ENCODE peak calls at places on chromosome 11, in nine cellular contexts. D is iPS DF 6.9; J is naive thymus-derived CD8-positive, alpha-beta T cell; C is activated CD4-positive, alpha-beta T cell treated with anti-CD3 and anti-CD28 coated beads, Interleukin-2, amount 50 U/mL, for 4 hours; N is GM03348; A is epithelial cell of esophagus; E is ELF-1; R is KBM-7; O is RWPE1. V is an unnamed sample.

GRCh38 chr11:66371627-66372415 is at the start of gene SLC29A2:
- DNase-seq in D (peak), J (peak), C (peak), N (peak), A (peak), E (peak), R (peak), O (peak), V (peak)

GRCh38 chr11:96082002-96082899 is 158.3 kb upstream of the MTMR2 start:
- DNase-seq in D (no peak), J (no peak), C (no peak), N (no peak), A (no peak), E (peak), R (no peak), O (no peak), V (peak)

GRCh38 chr11:16395601-16396000 is 39.3 kb upstream of the SOX6 start:
- DNase-seq in D (no peak), J (no peak), C (no peak), N (no peak), A (no peak), E (no peak), R (no peak), O (no peak), V (no peak)

GRCh38 chr11:76214186-76214585 is 7.9 kb upstream of the WNT11 start:
- DNase-seq in D (no peak), J (no peak), C (no peak), N (no peak), A (no peak), E (no peak), R (no peak), O (no peak), V (peak)

GRCh38 chr11:59765068-59765770 is 10.0 kb downstream of the STX3 start:
- DNase-seq in D (no peak), J (no peak), C (no peak), N (no peak), A (no peak), E (no peak), R (peak), O (no peak), V (no peak)

GRCh38 chr11:107651672-107652071 is 60.2 kb downstream of the SLN start:
- DNase-seq in D (no peak), J (no peak), C (no peak), N (no peak), A (no peak), E (no peak), R (no peak), O (peak), V (no peak)

GRCh38 chr11:23555085-23555484 is 694.8 kb upstream of the CCDC179 start:
- DNase-seq in D (no peak), J (no peak), C (no peak), N (peak), A (no peak), E (no peak), R (no peak), O (no peak), V (no peak)

GRCh38 chr11:25615841-25616240 is 716.1 kb upstream of the ANO3 start:
- DNase-seq in D (no peak), J (no peak), C (no peak), N (no peak), A (no peak), E (no peak), R (no peak), O (no peak), V (no peak)

GRCh38 chr11:12535321-12535720 is 138.9 kb upstream of the TEAD1 start:
- DNase-seq in D (no peak), J (no peak), C (no peak), N (no peak), A (no peak), E (no peak), R (no peak), O (no peak), V (no peak)

GRCh38 chr11:57407521-57407920 is 17.1 kb upstream of the PRG2 start:
- DNase-seq in D (no peak), J (no peak), C (no peak), N (no peak), A (no peak), E (no peak), R (no peak), O (no peak), V (peak)

GRCh38 chr11:33064033-33064825 is 24.9 kb downstream of the TCP11L1 start:
- DNase-seq in D (no peak), J (no peak), C (no peak), N (no peak), A (peak), E (no peak), R (peak), O (no peak), V (no peak)

GRCh38 chr11:75714211-75714610 is 3.4 kb upstream of the MOGAT2 start:
- DNase-seq in D (no peak), J (no peak), C (no peak), N (no peak), A (no peak), E (no peak), R (no peak), O (no peak), V (peak)

GRCh38 chr11:69791266-69791665 is 16.1 kb upstream of the FGF4 start:
- DNase-seq in D (no peak), J (no peak), C (no peak), N (peak), A (peak), E (peak), R (no peak), O (peak), V (peak)

GRCh38 chr11:86625981-86626380 is 46.4 kb downstream of the ME3 start:
- DNase-seq in D (no peak), J (no peak), C (no peak), N (peak), A (no peak), E (no peak), R (no peak), O (no peak), V (no peak)

GRCh38 chr11:71955898-71956456 is 27.1 kb downstream of the RNF121 start:
- DNase-seq in D (no peak), J (no peak), C (no peak), N (no peak), A (no peak), E (no peak), R (no peak), O (no peak), V (no peak)

GRCh38 chr11:59196777-59197176 is 15.9 kb downstream of the MPEG1 start:
- DNase-seq in D (no peak), J (no peak), C (no peak), N (no peak), A (no peak), E (no peak), R (no peak), O (no peak), V (no peak)